ENCODE peak calls at places on chromosomes 1 and 21, in eight cellular contexts. J, A, D, K, I, B, E and Q are unnamed samples. For H3K9me3, the result is how much of the 10 kb centered on the place peaks cover.

GRCh38 chr1:29282924-29283803 is 46.8 kb downstream of the PTPRU start:
- DNase-seq in J (no peak), A (peak), D (peak), K (no peak), I (peak), B (peak), E (peak), Q (peak)

GRCh38 chr1:248786106-248786665 is 30.6 kb upstream of the LYPD8 start:
- DNase-seq in J (no peak), A (no peak), D (no peak), K (no peak), I (no peak), B (no peak), E (peak), Q (no peak)

GRCh38 chr1:203463469-203464062 is 12.0 kb upstream of the PRELP start:
- DNase-seq in J (no peak), A (no peak), D (no peak), K (no peak), I (no peak), B (no peak), E (peak), Q (no peak)

GRCh38 chr1:32352831-32353383 is 9.4 kb downstream of the FAM229A start:
- DNase-seq in J (no peak), A (no peak), D (no peak), K (no peak), I (peak), B (no peak), E (no peak), Q (no peak)

GRCh38 chr1:225469051-225469450 is 41.2 kb upstream of the LBR start:
- DNase-seq in J (no peak), A (no peak), D (no peak), K (no peak), I (peak), B (no peak), E (no peak), Q (no peak)

GRCh38 chr1:65247419-65248359 is 61.7 kb upstream of the DNAJC6 start:
- DNase-seq in J (no peak), A (no peak), D (no peak), K (no peak), I (no peak), B (peak), E (peak), Q (no peak)

GRCh38 chr1:38246955-38247952 is 200.7 kb upstream of the POU3F1 start:
- DNase-seq in J (no peak), A (no peak), D (no peak), K (no peak), I (no peak), B (no peak), E (peak), Q (no peak)

GRCh38 chr1:64212023-64212422 is 8.6 kb downstream of the UBE2U start:
- DNase-seq in J (no peak), A (no peak), D (no peak), K (no peak), I (no peak), B (no peak), E (peak), Q (no peak)

GRCh38 chr1:161838362-161838761 is 72.2 kb downstream of the ATF6 start:
- DNase-seq in J (no peak), A (no peak), D (no peak), K (no peak), I (peak), B (peak), E (no peak), Q (no peak)

GRCh38 chr1:42319871-42320484 is 15.1 kb downstream of the FOXJ3 start:
- DNase-seq in J (no peak), A (no peak), D (no peak), K (peak), I (no peak), B (no peak), E (no peak), Q (no peak)

GRCh38 chr1:29590583-29591555 is 354.5 kb downstream of the PTPRU start:
- DNase-seq in J (no peak), A (no peak), D (no peak), K (no peak), I (no peak), B (no peak), E (peak), Q (no peak)

GRCh38 chr21:39051561-39051949 is 131.7 kb downstream of the PSMG1 start:
- DNase-seq in J (no peak), A (no peak), D (no peak), K (no peak), I (no peak), B (no peak), E (peak), Q (no peak)

GRCh38 chr1:151282883-151283725 is 1.0 kb downstream of the ZNF687 start:
- DNase-seq in J (peak), A (peak), D (no peak), K (no peak), I (peak), B (peak), E (peak), Q (peak)

GRCh38 chr1:112488141-112488540 is 20.6 kb upstream of the WNT2B start:
- DNase-seq in J (no peak), A (no peak), D (no peak), K (no peak), I (no peak), B (no peak), E (no peak), Q (no peak)

GRCh38 chr1:245997471-245998258 is 509.4 kb downstream of the SMYD3 start:
- DNase-seq in J (peak), A (no peak), D (no peak), K (no peak), I (no peak), B (no peak), E (peak), Q (peak)

GRCh38 chr1:66271216-66271903 is 262.6 kb upstream of the SGIP1 start:
- DNase-seq in J (peak), A (peak), D (peak), K (no peak), I (peak), B (peak), E (peak), Q (peak)

GRCh38 chr1:48680411-48681035 is 96.2 kb downstream of the BEND5 start:
- DNase-seq in J (no peak), A (no peak), D (no peak), K (no peak), I (no peak), B (no peak), E (peak), Q (no peak)

DNA sequence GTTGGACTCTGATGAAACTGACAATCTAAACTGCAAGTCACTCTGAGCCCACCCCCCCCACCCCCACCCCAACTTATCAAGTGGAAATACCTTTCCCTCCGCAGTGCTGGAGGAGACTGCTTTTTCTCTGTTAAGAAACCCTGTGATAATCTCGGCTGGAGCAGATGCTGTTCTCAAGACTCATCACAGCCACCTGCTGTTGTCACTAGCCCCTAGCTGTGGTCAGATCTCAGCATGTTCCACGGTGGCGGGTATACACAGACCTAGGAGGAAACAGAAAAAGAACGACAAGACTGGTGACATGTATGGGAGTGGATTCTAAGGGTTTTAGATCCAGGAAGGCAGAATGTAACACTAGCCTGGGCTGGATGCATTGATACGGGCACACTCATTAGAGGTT is 2.3 kb downstream of the ACTL8 start:
- DNase-seq in J (no peak), A (no peak), D (no peak), K (no peak), I (no peak), B (no peak), E (no peak), Q (no peak)
- H3K9me3 ChIP-seq in J (half or more), A (under half), D (under half), K (under half), I (under half), B (under half), E (under half), Q (under half)

DNA sequence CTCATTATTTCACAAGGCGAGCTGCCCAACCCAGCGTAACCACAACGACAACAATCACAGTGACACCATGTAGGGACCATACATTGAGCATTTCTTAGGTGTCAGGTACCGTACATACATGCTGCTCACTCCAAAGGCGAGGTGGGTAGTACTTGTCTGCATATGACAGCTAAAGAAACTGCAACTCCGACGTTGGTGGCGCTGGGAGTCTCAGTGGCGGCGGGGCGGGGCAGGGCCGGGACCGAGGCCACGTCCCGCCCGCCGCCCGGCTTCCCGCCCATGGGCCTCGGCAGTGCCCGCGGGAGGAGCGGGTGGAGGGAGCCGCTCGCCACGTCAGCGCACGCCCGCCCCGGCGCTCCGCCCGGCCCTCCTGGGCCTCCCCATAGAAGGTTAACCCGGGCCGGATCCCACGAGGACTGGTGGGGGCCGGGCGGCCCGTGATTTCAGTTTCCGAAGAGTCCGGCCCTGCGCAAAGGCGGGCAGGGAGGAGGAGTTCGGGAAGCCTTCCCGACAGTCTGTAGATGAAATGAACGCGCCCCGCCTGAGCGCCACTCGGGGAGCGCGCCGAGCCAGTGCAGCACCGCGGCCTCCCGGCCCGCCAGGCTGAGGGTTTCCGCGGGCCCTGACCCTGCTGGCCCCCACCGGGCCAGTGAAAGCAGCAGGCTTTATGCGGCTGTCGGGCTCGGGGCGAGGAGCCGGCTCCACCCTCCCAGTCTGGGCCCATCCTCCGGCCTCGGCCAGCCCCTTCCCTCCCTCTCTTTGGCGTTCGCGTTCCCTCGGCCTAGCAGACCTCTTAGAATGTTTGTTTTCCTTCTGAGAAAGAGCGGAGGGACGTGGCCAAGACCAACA is 119.8 kb upstream of the JUN start:
- DNase-seq in J (peak), A (peak), D (peak), K (peak), I (peak), B (peak), E (peak), Q (peak)
- H3K4me3 ChIP-seq in J (peak), A (peak), D (peak), K (peak), I (peak), B (peak), E (peak), Q (peak)

GRCh38 chr1:228236744-228237143 is 28.9 kb downstream of the OBSCN start:
- DNase-seq in J (peak), A (no peak), D (peak), K (no peak), I (peak), B (peak), E (peak), Q (peak)
- H3K9me3 ChIP-seq in J (under half), A (under half), D (under half), K (under half), I (under half), B (under half), E (under half), Q (under half)

GRCh38 chr1:201456499-201457309 is 12.3 kb downstream of the PHLDA3 start:
- DNase-seq in J (no peak), A (peak), D (no peak), K (no peak), I (peak), B (peak), E (peak), Q (no peak)
- H3K4me3 ChIP-seq in J (no peak), A (no peak), D (no peak), K (no peak), I (peak), B (no peak), E (no peak), Q (no peak)

DNA sequence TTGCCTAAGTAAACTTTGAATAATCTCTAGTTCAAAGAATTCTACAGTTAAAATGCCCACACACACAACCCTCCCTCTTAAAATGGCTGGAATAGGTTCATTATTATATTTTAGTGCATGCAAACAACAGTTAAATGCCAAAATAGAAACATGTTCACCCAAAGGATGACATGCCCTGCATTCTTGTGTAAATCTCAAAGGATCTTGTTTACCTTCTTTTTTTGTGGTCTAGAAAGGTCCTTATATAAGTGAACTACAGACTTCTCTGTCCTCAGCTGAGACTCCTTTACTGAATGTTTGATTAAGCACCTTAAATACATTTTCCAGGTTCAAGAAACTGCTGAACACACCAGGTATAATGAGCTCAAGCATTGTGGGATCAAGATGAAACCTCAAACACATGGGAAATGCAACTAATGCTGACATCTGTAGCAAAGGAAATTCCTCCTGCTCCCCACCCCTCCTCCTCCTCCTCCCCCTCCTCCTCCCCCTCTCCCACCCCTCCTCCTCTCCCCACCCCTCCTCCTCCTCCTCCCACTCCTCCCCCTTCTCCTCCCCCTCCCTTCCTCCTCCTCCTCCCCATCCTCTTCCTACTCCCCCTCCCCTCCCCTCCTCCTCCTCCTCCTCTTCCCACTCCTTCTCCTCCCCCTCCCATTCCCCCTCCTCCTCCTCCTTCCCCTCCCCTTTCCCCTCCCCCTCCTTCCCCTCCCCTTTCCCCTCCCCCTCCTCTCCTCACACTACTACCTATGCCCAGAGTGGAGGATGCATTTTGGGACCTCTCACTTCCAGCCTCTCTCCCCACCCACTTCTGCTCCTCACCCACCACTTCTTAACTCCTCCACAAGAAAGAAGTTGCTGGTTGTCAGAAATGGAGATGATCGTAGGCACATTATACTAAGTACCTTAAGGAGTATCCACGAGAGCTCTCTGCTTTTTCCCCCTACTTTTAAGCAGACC is 233.9 kb downstream of the MRPL39 start:
- DNase-seq in J (no peak), A (no peak), D (no peak), K (no peak), I (no peak), B (no peak), E (peak), Q (no peak)
- H3K9me3 ChIP-seq in J (under half), A (under half), D (under half), K (under half), I (under half), B (under half), E (under half), Q (under half)

GRCh38 chr1:156145622-156146005 is 7.8 kb upstream of the SEMA4A start:
- DNase-seq in J (no peak), A (no peak), D (no peak), K (no peak), I (no peak), B (no peak), E (no peak), Q (no peak)

GRCh38 chr1:156148236-156148635 is 5.1 kb upstream of the SEMA4A start:
- DNase-seq in J (no peak), A (no peak), D (no peak), K (no peak), I (peak), B (no peak), E (peak), Q (no peak)

GRCh38 chr1:156144747-156145146 is 8.6 kb upstream of the SEMA4A start:
- DNase-seq in J (no peak), A (no peak), D (no peak), K (no peak), I (no peak), B (no peak), E (peak), Q (no peak)

GRCh38 chr1:156146749-156147405 is 6.5 kb upstream of the SEMA4A start:
- DNase-seq in J (peak), A (no peak), D (no peak), K (no peak), I (peak), B (no peak), E (peak), Q (no peak)

GRCh38 chr1:156146006-156146748 is 7.2 kb upstream of the SEMA4A start:
- DNase-seq in J (peak), A (peak), D (peak), K (no peak), I (peak), B (peak), E (peak), Q (peak)
- H3K4me3 ChIP-seq in J (peak), A (no peak), D (no peak), K (no peak), I (no peak), B (no peak), E (no peak), Q (peak)